ENCODE peak calls at places on chromosomes 2 and 18, in eight cellular contexts. One of them, this sample, is unnamed.
A peak's percentile ranks its signal among the peaks of the same experiment; 100 is the strongest.

GRCh38 chr2:215796160-215796559 is 217.2 kb downstream of the MREG start:
- DNase-seq in GM23338: no peak
- DNase-seq in GM06990: no peak
- DNase-seq in stomach: peak; percentile 31
- DNase-seq in uterus: peak; percentile 57
- DNase-seq in right lobe of liver: no peak
- DNase-seq in epithelial cell of esophagus: peak; percentile 35
- DNase-seq in cardiac muscle cell: no peak
- DNase-seq in this sample: no peak

GRCh38 chr18:3584266-3584665 is 134.3 kb downstream of the TGIF1 start:
- DNase-seq in cardiac muscle cell: no peak
- DNase-seq in uterus: no peak
- DNase-seq in epithelial cell of esophagus: no peak
- DNase-seq in stomach: no peak
- DNase-seq in GM23338: no peak
- DNase-seq in right lobe of liver: no peak
- DNase-seq in GM06990: no peak
- DNase-seq in this sample: no peak

GRCh38 chr2:235244497-235245215 is 249.2 kb upstream of the AGAP1 start:
- DNase-seq in stomach: no peak
- DNase-seq in GM23338: no peak
- DNase-seq in epithelial cell of esophagus: no peak
- DNase-seq in GM06990: no peak
- DNase-seq in uterus: no peak
- DNase-seq in right lobe of liver: no peak
- DNase-seq in cardiac muscle cell: no peak
- DNase-seq in this sample: no peak

GRCh38 chr2:20457027-20457426 is 10.2 kb downstream of the RHOB start:
- DNase-seq in GM06990: no peak
- DNase-seq in stomach: peak; percentile 11
- DNase-seq in GM23338: no peak
- DNase-seq in right lobe of liver: no peak
- DNase-seq in uterus: peak; percentile 16
- DNase-seq in cardiac muscle cell: no peak
- DNase-seq in epithelial cell of esophagus: no peak
- DNase-seq in this sample: no peak

GRCh38 chr2:226732478-226733188 is 67.0 kb downstream of the IRS1 start:
- DNase-seq in epithelial cell of esophagus: no peak
- DNase-seq in uterus: no peak
- DNase-seq in GM23338: no peak
- DNase-seq in cardiac muscle cell: no peak
- DNase-seq in GM06990: no peak
- DNase-seq in stomach: no peak
- DNase-seq in right lobe of liver: no peak
- DNase-seq in this sample: no peak

GRCh38 chr2:12918841-12919445 is 202.2 kb downstream of the TRIB2 start:
- DNase-seq in cardiac muscle cell: peak; percentile 13
- DNase-seq in uterus: peak; percentile 78
- DNase-seq in right lobe of liver: no peak
- DNase-seq in GM23338: no peak
- DNase-seq in stomach: peak; percentile 41
- DNase-seq in GM06990: no peak
- DNase-seq in epithelial cell of esophagus: peak; percentile 29
- DNase-seq in this sample: no peak

GRCh38 chr18:58129019-58129374 is 85.0 kb downstream of the NEDD4L start:
- DNase-seq in GM23338: no peak
- DNase-seq in right lobe of liver: no peak
- DNase-seq in stomach: peak; percentile 80
- DNase-seq in uterus: no peak
- DNase-seq in GM06990: no peak
- DNase-seq in cardiac muscle cell: no peak
- DNase-seq in epithelial cell of esophagus: no peak
- DNase-seq in this sample: no peak

GRCh38 chr18:76806301-76806700 is 16.1 kb upstream of the ZNF236 start:
- DNase-seq in GM06990: no peak
- DNase-seq in right lobe of liver: no peak
- DNase-seq in stomach: no peak
- DNase-seq in epithelial cell of esophagus: peak; percentile 96
- DNase-seq in cardiac muscle cell: no peak
- DNase-seq in uterus: no peak
- DNase-seq in GM23338: no peak
- DNase-seq in this sample: no peak

GRCh38 chr2:149143734-149144133 is 105.2 kb downstream of the LYPD6B start:
- DNase-seq in stomach: no peak
- DNase-seq in epithelial cell of esophagus: no peak
- DNase-seq in right lobe of liver: no peak
- DNase-seq in cardiac muscle cell: no peak
- DNase-seq in GM06990: no peak
- DNase-seq in uterus: no peak
- DNase-seq in GM23338: no peak
- DNase-seq in this sample: peak; percentile 44

GRCh38 chr2:169739351-169739750 is 5.7 kb downstream of the KLHL23 start:
- DNase-seq in uterus: no peak
- DNase-seq in cardiac muscle cell: no peak
- DNase-seq in GM06990: no peak
- DNase-seq in stomach: no peak
- DNase-seq in epithelial cell of esophagus: no peak
- DNase-seq in GM23338: no peak
- DNase-seq in right lobe of liver: no peak
- DNase-seq in this sample: no peak

GRCh38 chr2:235498556-235499305 is 4.9 kb downstream of the AGAP1 start:
- DNase-seq in uterus: no peak
- DNase-seq in GM23338: peak; percentile 66
- DNase-seq in cardiac muscle cell: no peak
- DNase-seq in stomach: no peak
- DNase-seq in GM06990: no peak
- DNase-seq in epithelial cell of esophagus: no peak
- DNase-seq in right lobe of liver: no peak
- DNase-seq in this sample: no peak

GRCh38 chr2:150126839-150127238 is 360.6 kb downstream of the RND3 start:
- DNase-seq in GM06990: peak; percentile 11
- DNase-seq in stomach: no peak
- DNase-seq in uterus: no peak
- DNase-seq in cardiac muscle cell: no peak
- DNase-seq in epithelial cell of esophagus: no peak
- DNase-seq in GM23338: no peak
- DNase-seq in right lobe of liver: no peak
- DNase-seq in this sample: peak; percentile 65

GRCh38 chr18:8493141-8493540 is 116.1 kb upstream of the RAB12 start:
- DNase-seq in cardiac muscle cell: no peak
- DNase-seq in GM06990: no peak
- DNase-seq in stomach: no peak
- DNase-seq in GM23338: no peak
- DNase-seq in uterus: no peak
- DNase-seq in right lobe of liver: no peak
- DNase-seq in epithelial cell of esophagus: no peak
- DNase-seq in this sample: no peak

GRCh38 chr2:14552818-14553217 is 79.7 kb upstream of the LRATD1 start:
- DNase-seq in GM06990: no peak
- DNase-seq in epithelial cell of esophagus: peak; percentile 51
- DNase-seq in GM23338: no peak
- DNase-seq in uterus: no peak
- DNase-seq in stomach: no peak
- DNase-seq in right lobe of liver: no peak
- DNase-seq in cardiac muscle cell: no peak
- DNase-seq in this sample: no peak

GRCh38 chr18:43916984-43917383 is 639.7 kb upstream of the SYT4 start:
- DNase-seq in GM06990: no peak
- DNase-seq in uterus: no peak
- DNase-seq in stomach: no peak
- DNase-seq in right lobe of liver: no peak
- DNase-seq in epithelial cell of esophagus: no peak
- DNase-seq in GM23338: no peak
- DNase-seq in cardiac muscle cell: no peak
- DNase-seq in this sample: no peak

GRCh38 chr18:50839996-50840395 is 20.2 kb upstream of the MRO start:
- DNase-seq in right lobe of liver: no peak
- DNase-seq in stomach: no peak
- DNase-seq in GM23338: no peak
- DNase-seq in cardiac muscle cell: peak; percentile 74
- DNase-seq in epithelial cell of esophagus: no peak
- DNase-seq in GM06990: no peak
- DNase-seq in uterus: no peak
- DNase-seq in this sample: no peak

GRCh38 chr2:231685349-231686191 is 22.8 kb upstream of the PTMA start:
- DNase-seq in GM06990: no peak
- DNase-seq in GM23338: peak; percentile 77
- DNase-seq in epithelial cell of esophagus: no peak
- DNase-seq in uterus: no peak
- DNase-seq in cardiac muscle cell: no peak
- DNase-seq in right lobe of liver: no peak
- DNase-seq in stomach: no peak
- DNase-seq in this sample: no peak

GRCh38 chr2:233470007-233470687 is 96.4 kb downstream of the USP40 start:
- DNase-seq in right lobe of liver: no peak
- DNase-seq in GM23338: no peak
- DNase-seq in GM06990: no peak
- DNase-seq in stomach: peak; percentile 29
- DNase-seq in epithelial cell of esophagus: no peak
- DNase-seq in uterus: peak; percentile 53
- DNase-seq in cardiac muscle cell: no peak
- DNase-seq in this sample: no peak

GRCh38 chr2:233700028-233700635 is 7.4 kb downstream of the UGT1A6 start:
- DNase-seq in cardiac muscle cell: no peak
- DNase-seq in GM06990: no peak
- DNase-seq in right lobe of liver: no peak
- DNase-seq in uterus: no peak
- DNase-seq in epithelial cell of esophagus: no peak
- DNase-seq in GM23338: peak; percentile 23
- DNase-seq in stomach: peak; percentile 74
- DNase-seq in this sample: no peak

GRCh38 chr2:130869441-130870160 is 32.9 kb downstream of the ARHGEF4 start:
- DNase-seq in GM23338: no peak
- DNase-seq in right lobe of liver: no peak
- DNase-seq in cardiac muscle cell: no peak
- DNase-seq in epithelial cell of esophagus: no peak
- DNase-seq in uterus: no peak
- DNase-seq in stomach: peak; percentile 16
- DNase-seq in GM06990: no peak
- DNase-seq in this sample: no peak
- H3K4me3 ChIP-seq in GM23338: no peak overlapping the region
- H3K4me3 ChIP-seq in right lobe of liver: no peak overlapping the region
- H3K4me3 ChIP-seq in cardiac muscle cell: no peak overlapping the region
- H3K4me3 ChIP-seq in epithelial cell of esophagus: no peak overlapping the region
- H3K4me3 ChIP-seq in uterus: no peak overlapping the region
- H3K4me3 ChIP-seq in stomach: no peak overlapping the region
- H3K4me3 ChIP-seq in GM06990: no peak overlapping the region
- H3K4me3 ChIP-seq in this sample: no peak overlapping the region

DNA sequence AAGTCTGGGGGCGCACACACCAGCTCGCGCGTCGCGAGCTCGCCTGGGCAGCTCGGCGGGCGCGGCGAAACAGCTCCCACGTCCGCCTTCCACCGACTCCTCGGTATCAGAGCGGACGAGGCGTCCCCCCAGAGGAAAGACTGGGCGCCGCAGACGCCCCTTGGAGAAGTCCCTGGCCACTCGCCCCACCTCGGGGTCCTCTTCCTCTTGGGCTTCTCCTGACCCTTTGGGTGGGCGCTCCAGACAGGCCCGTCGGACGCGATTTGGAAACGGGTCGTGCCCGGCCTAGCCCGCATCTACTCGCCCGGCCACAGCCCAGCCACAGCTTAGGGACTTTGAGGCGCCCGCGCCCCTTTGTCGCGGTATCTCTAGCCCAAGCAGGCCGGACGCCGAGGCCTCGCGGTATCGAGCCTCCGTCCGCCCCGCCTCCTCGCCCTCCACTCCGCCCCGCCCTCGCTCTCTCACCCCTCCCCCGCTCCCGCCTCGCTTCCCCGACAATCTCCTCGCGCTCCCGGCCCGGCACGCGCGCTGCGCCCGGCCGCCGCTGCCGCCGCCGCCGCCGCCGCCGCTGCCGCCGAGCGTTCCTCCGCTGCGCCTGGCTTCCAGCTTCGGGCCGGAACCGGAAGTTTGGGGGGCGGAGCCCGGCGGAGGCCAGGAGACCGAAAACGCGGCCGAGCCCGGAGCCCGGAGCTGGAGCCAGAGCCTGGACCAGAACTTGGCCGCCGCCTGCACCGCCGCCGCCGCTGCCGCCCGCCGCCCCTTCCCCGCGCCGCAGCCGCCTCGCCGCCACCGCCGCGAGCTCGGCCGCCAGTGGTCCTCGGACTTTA is 752 bp upstream of the ACVR2A start:
- DNase-seq in stomach: peak; percentile 93
- DNase-seq in GM06990: peak; percentile 88
- DNase-seq in uterus: peak; percentile 91
- DNase-seq in right lobe of liver: peak; percentile 95
- DNase-seq in epithelial cell of esophagus: peak; percentile 94
- DNase-seq in GM23338: peak; percentile 95
- DNase-seq in cardiac muscle cell: peak; percentile 96
- DNase-seq in this sample: peak; percentile 92
- TF ChIP-seq CTCF in stomach: no peak
- TF ChIP-seq CTCF in GM06990: no peak
- TF ChIP-seq CTCF in uterus: peak; percentile 26
- TF ChIP-seq CTCF in right lobe of liver: no peak
- TF ChIP-seq CTCF in epithelial cell of esophagus: no peak
- TF ChIP-seq CTCF in GM23338: peak; percentile 8
- TF ChIP-seq CTCF in cardiac muscle cell: peak; percentile 13
- TF ChIP-seq CTCF in this sample: no peak

GRCh38 chr2:176187306-176188217 is 906 bp upstream of the HOXD1 start:
- DNase-seq in GM23338: peak; percentile 48
- DNase-seq in right lobe of liver: no peak
- DNase-seq in stomach: no peak
- DNase-seq in uterus: no peak
- DNase-seq in epithelial cell of esophagus: no peak
- DNase-seq in cardiac muscle cell: no peak
- DNase-seq in GM06990: no peak
- DNase-seq in this sample: no peak
- H3K4me3 ChIP-seq in GM23338: peak overlapping the region; percentile 55
- H3K4me3 ChIP-seq in right lobe of liver: peak overlapping the region; percentile 47
- H3K4me3 ChIP-seq in stomach: peak overlapping the region; percentile 73
- H3K4me3 ChIP-seq in uterus: peak overlapping the region; percentile 69
- H3K4me3 ChIP-seq in epithelial cell of esophagus: peak overlapping the region; percentile 38
- H3K4me3 ChIP-seq in cardiac muscle cell: peak overlapping the region; percentile 33
- H3K4me3 ChIP-seq in GM06990: peak overlapping the region; percentile 48
- H3K4me3 ChIP-seq in this sample: peak overlapping the region; percentile 20

GRCh38 chr2:176117162-176117822 is 714 bp downstream of the HOXD10 start:
- DNase-seq in GM06990: no peak
- DNase-seq in cardiac muscle cell: no peak
- DNase-seq in epithelial cell of esophagus: no peak
- DNase-seq in right lobe of liver: no peak
- DNase-seq in uterus: no peak
- DNase-seq in stomach: no peak
- DNase-seq in GM23338: no peak
- DNase-seq in this sample: no peak

GRCh38 chr2:176114120-176114929 is 2.3 kb upstream of the HOXD10 start:
- DNase-seq in GM23338: no peak
- DNase-seq in stomach: no peak
- DNase-seq in epithelial cell of esophagus: no peak
- DNase-seq in cardiac muscle cell: no peak
- DNase-seq in GM06990: no peak
- DNase-seq in uterus: no peak
- DNase-seq in right lobe of liver: no peak
- DNase-seq in this sample: no peak

GRCh38 chr2:176114930-176115625 is 1.5 kb upstream of the HOXD10 start:
- DNase-seq in stomach: no peak
- DNase-seq in right lobe of liver: no peak
- DNase-seq in cardiac muscle cell: no peak
- DNase-seq in uterus: no peak
- DNase-seq in epithelial cell of esophagus: no peak
- DNase-seq in GM06990: no peak
- DNase-seq in GM23338: no peak
- DNase-seq in this sample: no peak

GRCh38 chr2:176117823-176118376 is 1.3 kb downstream of the HOXD10 start:
- DNase-seq in epithelial cell of esophagus: no peak
- DNase-seq in cardiac muscle cell: no peak
- DNase-seq in GM23338: no peak
- DNase-seq in uterus: no peak
- DNase-seq in stomach: no peak
- DNase-seq in GM06990: no peak
- DNase-seq in right lobe of liver: no peak
- DNase-seq in this sample: no peak

GRCh38 chr2:176115883-176116813 is at the start of gene HOXD10:
- DNase-seq in stomach: no peak
- DNase-seq in right lobe of liver: no peak
- DNase-seq in cardiac muscle cell: no peak
- DNase-seq in epithelial cell of esophagus: no peak
- DNase-seq in GM06990: no peak
- DNase-seq in uterus: peak; percentile 96
- DNase-seq in GM23338: peak; percentile 92
- DNase-seq in this sample: no peak
- TF ChIP-seq CTCF in stomach: no peak
- TF ChIP-seq CTCF in right lobe of liver: no peak
- TF ChIP-seq CTCF in cardiac muscle cell: no peak
- TF ChIP-seq CTCF in epithelial cell of esophagus: no peak
- TF ChIP-seq CTCF in GM06990: no peak
- TF ChIP-seq CTCF in uterus: peak; percentile 76
- TF ChIP-seq CTCF in GM23338: peak; percentile 66
- TF ChIP-seq CTCF in this sample: no peak

This sample was measured in GM12865.